ENCODE peak calls at places on chromosome 20, in nine cellular contexts. W, G, A, M, U, I, T, V and F are unnamed samples.

GRCh38 chr20:51354769-51355319 is 187.7 kb downstream of the NFATC2 start:
- DNase-seq in T (no peak), W (no peak), A (no peak), V (peak; percentile 72), M (peak; percentile 99), U (peak; percentile 88), I (no peak), G (no peak), F (peak; percentile 84)

GRCh38 chr20:51953731-51954340 is 151.5 kb upstream of the SALL4 start:
- DNase-seq in A (no peak), V (no peak), W (no peak), U (no peak), M (no peak), I (no peak), T (no peak), G (no peak), F (no peak)

GRCh38 chr20:46215913-46216707 is 92.2 kb downstream of the CDH22 start:
- DNase-seq in M (peak; percentile 98), W (peak; percentile 33), T (peak; percentile 91), A (no peak), V (peak; percentile 99), I (no peak), G (no peak), U (peak; percentile 82), F (peak; percentile 28)

GRCh38 chr20:62358171-62358719 is 8.9 kb downstream of the LAMA5 start:
- DNase-seq in G (no peak), W (no peak), U (no peak), I (no peak), V (no peak), M (peak; percentile 96), A (no peak), T (no peak), F (no peak)

GRCh38 chr20:12883507-12883885 is 125.3 kb upstream of the SPTLC3 start:
- DNase-seq in W (no peak), M (no peak), I (no peak), G (no peak), T (no peak), U (no peak), A (no peak), V (no peak), F (no peak)

GRCh38 chr20:4401601-4402000 is 320.1 kb upstream of the PRND start:
- DNase-seq in A (no peak), G (no peak), M (no peak), U (no peak), V (peak; percentile 2), W (no peak), T (no peak), I (no peak), F (peak; percentile 68)

GRCh38 chr20:45968801-45969711 is 2.9 kb downstream of the ZNF335 start:
- DNase-seq in T (peak; percentile 25), V (no peak), M (no peak), U (peak; percentile 84), W (no peak), G (no peak), I (no peak), A (no peak), F (peak; percentile 81)

GRCh38 chr20:20521736-20522135 is 153.8 kb downstream of the INSM1 start:
- DNase-seq in T (no peak), M (peak; percentile 68), W (no peak), V (no peak), I (no peak), U (no peak), G (no peak), A (no peak), F (no peak)

GRCh38 chr20:57435498-57436222 is 44.5 kb downstream of the RBM38 start:
- DNase-seq in G (peak; percentile 26), T (peak; percentile 62), V (peak; percentile 50), M (peak; percentile 92), A (peak; percentile 82), I (no peak), W (no peak), U (no peak), F (no peak)

GRCh38 chr20:38229376-38230252 is 30.9 kb downstream of the KIAA1755 start:
- DNase-seq in U (peak; percentile 49), M (peak; percentile 55), I (no peak), A (no peak), T (no peak), W (peak; percentile 27), V (peak; percentile 38), G (no peak), F (no peak)

GRCh38 chr20:49770634-49771033 is 42.0 kb upstream of the SLC9A8 start:
- DNase-seq in W (no peak), A (no peak), I (no peak), G (no peak), T (no peak), V (no peak), M (no peak), U (no peak), F (no peak)

GRCh38 chr20:1935696-1936366 is 40.6 kb downstream of the SIRPA start:
- DNase-seq in G (no peak), W (no peak), A (no peak), M (no peak), I (no peak), U (no peak), T (no peak), V (no peak), F (no peak)

GRCh38 chr20:32227744-32228688 is 20.3 kb downstream of the POFUT1 start:
- DNase-seq in W (no peak), A (peak; percentile 40), I (no peak), V (peak; percentile 50), U (no peak), M (no peak), G (no peak), T (no peak), F (no peak)

GRCh38 chr20:9156529-9157280 is 87.8 kb downstream of the PLCB4 start:
- DNase-seq in T (no peak), U (no peak), I (no peak), A (no peak), M (no peak), V (no peak), W (no peak), G (no peak), F (peak; percentile 76)

GRCh38 chr20:36184816-36185776 is 30.6 kb downstream of the EPB41L1 start:
- DNase-seq in M (no peak), I (no peak), V (no peak), G (no peak), W (no peak), A (no peak), T (no peak), U (no peak), F (no peak)

GRCh38 chr20:62356948-62357667 is 10.0 kb downstream of the LAMA5 start:
- DNase-seq in A (no peak), T (no peak), U (peak; percentile 77), I (no peak), M (peak; percentile 85), G (no peak), V (no peak), W (no peak), F (peak; percentile 66)

GRCh38 chr20:1819311-1820136 is 75.7 kb upstream of the SIRPA start:
- DNase-seq in I (no peak), A (no peak), U (no peak), W (no peak), T (no peak), M (no peak), G (no peak), V (peak; percentile 40), F (no peak)

GRCh38 chr20:14410869-14411555 is 73.6 kb upstream of the FLRT3 start:
- DNase-seq in A (no peak), W (no peak), M (no peak), U (no peak), T (no peak), I (no peak), V (no peak), G (no peak), F (no peak)

GRCh38 chr20:47535088-47535487 is 33.4 kb downstream of the NCOA3 start:
- DNase-seq in M (no peak), I (no peak), T (peak; percentile 81), G (no peak), A (no peak), V (peak; percentile 86), W (peak; percentile 14), U (no peak), F (no peak)

GRCh38 chr20:37989601-37990001 is 43.7 kb downstream of the TTI1 start:
- DNase-seq in I (no peak), G (no peak), V (no peak), T (no peak), A (peak; percentile 76), M (peak; percentile 56), W (no peak), U (no peak), F (no peak)

GRCh38 chr20:19257865-19258264 is 45.4 kb downstream of the SLC24A3 start:
- DNase-seq in I (no peak), W (no peak), T (peak; percentile 31), M (no peak), V (no peak), A (no peak), G (no peak), U (no peak), F (no peak)

GRCh38 chr20:56631990-56632327 is 2.9 kb downstream of the TFAP2C start:
- DNase-seq in I (no peak), A (no peak), W (no peak), V (no peak), T (no peak), U (no peak), M (no peak), G (no peak), F (no peak)

GRCh38 chr20:18926972-18927371 is 113.4 kb downstream of the SCP2D1 start:
- DNase-seq in U (peak; percentile 11), T (no peak), V (peak; percentile 30), G (no peak), M (peak; percentile 19), W (no peak), A (no peak), I (no peak), F (no peak)

GRCh38 chr20:43744966-43745733 is 18.3 kb upstream of the GTSF1L start:
- DNase-seq in M (no peak), U (no peak), T (no peak), V (peak; percentile 46), G (no peak), I (no peak), A (no peak), W (no peak), F (no peak)

GRCh38 chr20:20492521-20493334 is 124.8 kb downstream of the INSM1 start:
- DNase-seq in G (no peak), V (peak; percentile 67), M (no peak), T (no peak), U (no peak), I (no peak), A (no peak), W (peak; percentile 17), F (no peak)

GRCh38 chr20:43844778-43845614 is 69.7 kb upstream of the TOX2 start:
- DNase-seq in U (peak; percentile 89), W (no peak), G (no peak), A (no peak), V (peak; percentile 60), M (peak; percentile 99), I (no peak), T (no peak), F (peak; percentile 95)

GRCh38 chr20:20217626-20218025 is 150.3 kb upstream of the INSM1 start:
- DNase-seq in I (no peak), A (no peak), U (no peak), G (no peak), W (no peak), T (no peak), M (no peak), V (no peak), F (no peak)

GRCh38 chr20:63705232-63706026 is 2.3 kb downstream of the ARFRP1 start:
- DNase-seq in T (no peak), G (no peak), A (no peak), U (no peak), I (no peak), W (no peak), V (no peak), M (no peak), F (no peak)

GRCh38 chr20:11948809-11949208 is 31.1 kb downstream of the BTBD3 start:
- DNase-seq in I (no peak), M (no peak), W (no peak), U (no peak), T (no peak), G (no peak), V (no peak), A (no peak), F (no peak)

GRCh38 chr20:62361799-62362589 is 5.1 kb downstream of the LAMA5 start:
- DNase-seq in W (no peak), U (no peak), M (no peak), A (peak; percentile 88), I (no peak), G (no peak), V (peak; percentile 96), T (peak; percentile 96), F (no peak)

GRCh38 chr20:1863296-1863695 is 31.9 kb upstream of the SIRPA start:
- DNase-seq in I (no peak), M (peak; percentile 42), A (no peak), G (no peak), T (no peak), U (no peak), W (no peak), V (no peak), F (peak; percentile 38)